ENCODE peak calls at places on chromosome 20, in four cellular contexts. A is tibial artery, H is MM.1S, N is lung. P is an unnamed sample.
A peak's percentile ranks its signal among the peaks of the same experiment; 100 is the strongest.

GRCh38 chr20:57582432-57583288 is 21.8 kb downstream of the PCK1 start:
- DNase-seq in H (no peak), N (no peak), A (peak; percentile 94), P (peak; percentile 58)

GRCh38 chr20:32327087-32327681 is 30.9 kb upstream of the ASXL1 start:
- DNase-seq in N (no peak), A (no peak), H (no peak), P (no peak)

GRCh38 chr20:62975812-62976413 is 23.4 kb downstream of the SLC17A9 start:
- DNase-seq in N (no peak), A (no peak), H (no peak), P (no peak)

GRCh38 chr20:62924567-62925419 is 1.5 kb downstream of the DIDO1 start:
- DNase-seq in A (no peak), H (no peak), N (no peak), P (no peak)

GRCh38 chr20:63969851-63970713 is at the start of gene ZNF512B:
- DNase-seq in H (peak; percentile 57), N (peak; percentile 70), A (peak; percentile 74), P (peak; percentile 70)

GRCh38 chr20:57468523-57469417 is 56.2 kb downstream of the CTCFL start:
- DNase-seq in N (no peak), H (no peak), A (no peak), P (no peak)

GRCh38 chr20:58293453-58293852 is 16.1 kb upstream of the RAB22A start:
- DNase-seq in A (no peak), H (no peak), N (no peak), P (peak; percentile 16)

GRCh38 chr20:11902264-11902663 is 15.4 kb upstream of the BTBD3 start:
- DNase-seq in A (no peak), N (no peak), H (no peak), P (no peak)

GRCh38 chr20:23399568-23400241 is 21.6 kb downstream of the NAPB start:
- DNase-seq in H (no peak), N (peak; percentile 55), A (no peak), P (no peak)
- TF ChIP-seq CTCF in H (no peak), N (no peak), A (no peak), P (no peak)

GRCh38 chr20:5608104-5608447 is 142.1 kb upstream of the SHLD1 start:
- DNase-seq in A (no peak), N (no peak), H (no peak), P (no peak)
- H3K36me3 ChIP-seq in A (peaks cover under 1% of the 10 kb centered on the region), N (no peaks in the 10 kb centered on the region), H (no peaks in the 10 kb centered on the region), P (no peaks in the 10 kb centered on the region)

DNA sequence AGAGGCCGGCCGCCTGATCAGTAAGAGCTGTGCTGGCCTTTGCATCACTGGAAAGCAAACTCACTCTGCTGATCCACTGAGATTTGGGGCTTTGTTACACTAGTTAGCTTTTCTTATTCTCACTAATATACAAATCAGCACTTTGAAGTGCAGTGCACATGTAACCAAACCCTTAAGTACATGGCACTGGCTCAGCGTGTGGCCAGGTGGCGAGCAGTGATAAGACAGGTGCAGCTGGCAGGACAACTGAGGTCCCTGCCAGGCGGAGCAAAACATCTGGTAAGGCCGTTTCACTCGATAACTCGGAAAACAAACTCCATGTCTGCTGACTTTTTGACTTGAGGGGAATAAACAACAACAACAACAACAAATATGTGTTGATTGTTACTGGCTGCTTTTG is 11.0 kb downstream of the GFRA4 start:
- DNase-seq in A (no peak), N (no peak), H (peak; percentile 86), P (no peak)
- TF ChIP-seq CTCF in A (no peak), N (no peak), H (peak; percentile 6), P (no peak)

GRCh38 chr20:3863317-3863716 is 16.7 kb downstream of the MAVS start:
- DNase-seq in N (no peak), H (no peak), A (no peak), P (no peak)

GRCh38 chr20:3864518-3864917 is 17.9 kb downstream of the MAVS start:
- DNase-seq in H (no peak), A (no peak), N (no peak), P (no peak)

GRCh38 chr20:3865887-3866407 is 19.3 kb downstream of the MAVS start:
- DNase-seq in N (no peak), H (no peak), A (no peak), P (no peak)

GRCh38 chr20:3866464-3866863 is 19.8 kb downstream of the MAVS start:
- DNase-seq in N (no peak), A (no peak), H (no peak), P (no peak)

GRCh38 chr20:3865152-3865886 is 18.7 kb downstream of the MAVS start:
- DNase-seq in N (no peak), A (no peak), H (no peak), P (no peak)
- H3K36me3 ChIP-seq in N (peaks cover 22% of the 10 kb centered on the region), A (peaks cover 100% of the 10 kb centered on the region), H (peaks cover 10% of the 10 kb centered on the region), P (peaks cover 100% of the 10 kb centered on the region)

DNA sequence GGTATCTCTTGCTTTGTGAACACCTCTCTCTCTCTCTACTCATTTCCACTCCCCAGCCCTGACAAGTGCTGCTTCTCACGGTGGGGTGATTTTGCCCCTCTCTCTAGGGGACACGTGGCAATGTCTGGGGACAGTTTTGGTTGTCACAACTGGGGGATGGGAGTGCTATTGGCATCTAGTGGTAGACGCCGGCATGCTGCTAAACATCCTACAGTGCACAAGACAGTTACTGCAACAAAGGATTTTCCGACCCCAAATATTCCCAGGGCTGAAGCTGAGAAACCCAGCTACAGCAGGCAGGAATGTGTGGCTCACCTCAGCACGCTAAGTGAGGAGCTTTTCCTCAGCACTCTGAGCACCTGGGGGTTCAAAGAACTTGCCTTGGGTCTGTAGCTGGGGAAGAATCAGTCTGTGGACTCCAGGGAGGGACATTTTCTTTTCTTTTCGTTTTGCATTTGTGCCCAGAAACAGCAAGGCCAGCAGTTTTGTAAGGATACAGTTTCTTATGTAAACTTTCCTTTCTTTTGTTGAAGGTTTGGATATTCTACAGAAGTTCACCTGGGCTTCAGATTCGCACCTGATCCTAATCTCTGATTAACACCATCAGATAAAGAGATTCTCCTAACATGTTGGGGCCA is 246.9 kb upstream of the ZFP64 start:
- DNase-seq in N (no peak), H (no peak), A (no peak), P (no peak)
- TF ChIP-seq CTCF in N (no peak), H (peak; percentile 17), A (no peak), P (no peak)

GRCh38 chr20:35015863-35016193 is 60.2 kb downstream of the MYH7B start:
- DNase-seq in H (no peak), A (no peak), N (no peak), P (no peak)
- H3K36me3 ChIP-seq in H (no peaks in the 10 kb centered on the region), A (peaks cover 92% of the 10 kb centered on the region), N (peaks cover 17% of the 10 kb centered on the region), P (peaks cover 10% of the 10 kb centered on the region)

GRCh38 chr20:2914160-2914559 is 40.9 kb downstream of the PTPRA start:
- DNase-seq in N (no peak), A (no peak), H (no peak), P (no peak)
- TF ChIP-seq CTCF in N (no peak), A (no peak), H (peak; percentile 23), P (no peak)